ENCODE peak calls at places on chromosomes 13 and 19, in four cellular contexts. One of them, this sample, is unnamed.
A peak's percentile ranks its signal among the peaks of the same experiment; 100 is the strongest.

GRCh38 chr13:110506859-110507566 is 54.5 kb downstream of the RAB20 start:
- DNase-seq in chondrocyte: no peak
- DNase-seq in body of pancreas: peak; percentile 94
- DNase-seq in PC-3: peak; percentile 56
- DNase-seq in this sample: no peak

GRCh38 chr13:29022968-29023367 is 202.8 kb downstream of the MTUS2 start:
- DNase-seq in chondrocyte: no peak
- DNase-seq in body of pancreas: no peak
- DNase-seq in PC-3: no peak
- DNase-seq in this sample: no peak

GRCh38 chr19:55345818-55346724 is 6.4 kb downstream of the KMT5C start:
- DNase-seq in chondrocyte: no peak
- DNase-seq in body of pancreas: peak; percentile 34
- DNase-seq in PC-3: no peak
- DNase-seq in this sample: no peak

GRCh38 chr19:39052846-39053245 is 20.5 kb upstream of the FBXO27 start:
- DNase-seq in chondrocyte: no peak
- DNase-seq in body of pancreas: no peak
- DNase-seq in PC-3: no peak
- DNase-seq in this sample: no peak

GRCh38 chr13:21399741-21400140 is 59.4 kb downstream of the ZDHHC20 start:
- DNase-seq in chondrocyte: no peak
- DNase-seq in body of pancreas: no peak
- DNase-seq in PC-3: peak; percentile 55
- DNase-seq in this sample: no peak

GRCh38 chr13:32246468-32246867 is 68.7 kb downstream of the ZAR1L start:
- DNase-seq in chondrocyte: no peak
- DNase-seq in body of pancreas: peak; percentile 65
- DNase-seq in PC-3: peak; percentile 74
- DNase-seq in this sample: peak; percentile 62

GRCh38 chr19:658916-659839 is 3.8 kb downstream of the RNF126 start:
- DNase-seq in chondrocyte: no peak
- DNase-seq in body of pancreas: peak; percentile 37
- DNase-seq in PC-3: no peak
- DNase-seq in this sample: no peak

GRCh38 chr19:52453324-52454094 is at the start of gene ZNF578:
- DNase-seq in chondrocyte: no peak
- DNase-seq in body of pancreas: peak; percentile 63
- DNase-seq in PC-3: no peak
- DNase-seq in this sample: peak; percentile 1

GRCh38 chr13:84917252-84917878 is 881.9 kb downstream of the SLITRK6 start:
- DNase-seq in chondrocyte: no peak
- DNase-seq in body of pancreas: no peak
- DNase-seq in PC-3: peak; percentile 60
- DNase-seq in this sample: no peak

GRCh38 chr13:20983386-20983785 is 78.0 kb downstream of the LATS2 start:
- DNase-seq in chondrocyte: no peak
- DNase-seq in body of pancreas: no peak
- DNase-seq in PC-3: no peak
- DNase-seq in this sample: no peak

GRCh38 chr13:51478418-51479198 is 25.8 kb upstream of the INTS6 start:
- DNase-seq in chondrocyte: no peak
- DNase-seq in body of pancreas: peak; percentile 14
- DNase-seq in PC-3: no peak
- DNase-seq in this sample: no peak

GRCh38 chr19:21410166-21410565 is 13.2 kb downstream of the ZNF493 start:
- DNase-seq in chondrocyte: no peak
- DNase-seq in body of pancreas: no peak
- DNase-seq in PC-3: no peak
- DNase-seq in this sample: no peak

GRCh38 chr19:47729799-47730520 is 15.4 kb upstream of the NOP53 start:
- DNase-seq in chondrocyte: no peak
- DNase-seq in body of pancreas: peak; percentile 91
- DNase-seq in PC-3: peak; percentile 80
- DNase-seq in this sample: peak; percentile 79

GRCh38 chr13:32905864-32906180 is 110.4 kb upstream of the KL start:
- DNase-seq in chondrocyte: no peak
- DNase-seq in body of pancreas: peak; percentile 15
- DNase-seq in PC-3: no peak
- DNase-seq in this sample: no peak

GRCh38 chr13:113902536-113902935 is 38.7 kb upstream of the GAS6 start:
- DNase-seq in chondrocyte: no peak
- DNase-seq in body of pancreas: no peak
- DNase-seq in PC-3: no peak
- DNase-seq in this sample: no peak

GRCh38 chr13:56457535-56458200 is 683.0 kb upstream of the PRR20A start:
- DNase-seq in chondrocyte: no peak
- DNase-seq in body of pancreas: no peak
- DNase-seq in PC-3: no peak
- DNase-seq in this sample: no peak

GRCh38 chr13:104043184-104043583 is 977.0 kb upstream of the SLC10A2 start:
- DNase-seq in chondrocyte: no peak
- DNase-seq in body of pancreas: no peak
- DNase-seq in PC-3: peak; percentile 20
- DNase-seq in this sample: no peak

GRCh38 chr19:7867092-7867844 is 6.9 kb downstream of the PRR36 start:
- DNase-seq in chondrocyte: no peak
- DNase-seq in body of pancreas: no peak
- DNase-seq in PC-3: no peak
- DNase-seq in this sample: no peak

GRCh38 chr19:48487544-48487943 is 18.4 kb downstream of the CYTH2 start:
- DNase-seq in chondrocyte: no peak
- DNase-seq in body of pancreas: no peak
- DNase-seq in PC-3: peak; percentile 33
- DNase-seq in this sample: no peak

GRCh38 chr13:113769881-113770280 is 10.9 kb downstream of the TMEM255B start:
- DNase-seq in chondrocyte: no peak
- DNase-seq in body of pancreas: no peak
- DNase-seq in PC-3: no peak
- DNase-seq in this sample: no peak

GRCh38 chr19:39148939-39149529 is 23.4 kb downstream of the PAK4 start:
- DNase-seq in chondrocyte: no peak
- DNase-seq in body of pancreas: no peak
- DNase-seq in PC-3: no peak
- DNase-seq in this sample: no peak

GRCh38 chr13:82370306-82370705 is 1512.0 kb downstream of the SLITRK1 start:
- DNase-seq in chondrocyte: no peak
- DNase-seq in body of pancreas: no peak
- DNase-seq in PC-3: peak; percentile 46
- DNase-seq in this sample: no peak

GRCh38 chr13:109769921-109770320 is 16.5 kb downstream of the IRS2 start:
- DNase-seq in chondrocyte: no peak
- DNase-seq in body of pancreas: no peak
- DNase-seq in PC-3: no peak
- DNase-seq in this sample: no peak

GRCh38 chr13:73273276-73273675 is 214.5 kb downstream of the KLF5 start:
- DNase-seq in chondrocyte: no peak
- DNase-seq in body of pancreas: no peak
- DNase-seq in PC-3: no peak
- DNase-seq in this sample: no peak

GRCh38 chr13:95485045-95485517 is 67.4 kb upstream of the CLDN10 start:
- DNase-seq in chondrocyte: no peak
- DNase-seq in body of pancreas: no peak
- DNase-seq in PC-3: peak; percentile 27
- DNase-seq in this sample: no peak

GRCh38 chr13:90171649-90172048 is 1175.8 kb upstream of the MIR17HG start:
- DNase-seq in chondrocyte: no peak
- DNase-seq in body of pancreas: no peak
- DNase-seq in PC-3: no peak
- DNase-seq in this sample: no peak

GRCh38 chr13:23866420-23867026 is 22.7 kb downstream of the MIPEP start:
- DNase-seq in chondrocyte: no peak
- DNase-seq in body of pancreas: no peak
- DNase-seq in PC-3: peak; percentile 8
- DNase-seq in this sample: no peak

GRCh38 chr13:49927755-49928154 is 8.4 kb downstream of the SPRYD7 start:
- DNase-seq in chondrocyte: no peak
- DNase-seq in body of pancreas: no peak
- DNase-seq in PC-3: no peak
- DNase-seq in this sample: no peak

GRCh38 chr19:3983936-3984583 is 1.2 kb downstream of the EEF2 start:
- DNase-seq in chondrocyte: no peak
- DNase-seq in body of pancreas: no peak
- DNase-seq in PC-3: peak; percentile 17
- DNase-seq in this sample: peak; percentile 10

GRCh38 chr13:44048326-44048725 is 168.6 kb downstream of the LACC1 start:
- DNase-seq in chondrocyte: no peak
- DNase-seq in body of pancreas: no peak
- DNase-seq in PC-3: peak; percentile 46
- DNase-seq in this sample: no peak
- TF ChIP-seq CTCF in chondrocyte: peak; percentile 52
- TF ChIP-seq CTCF in body of pancreas: no peak
- TF ChIP-seq CTCF in PC-3: peak; percentile 66
- TF ChIP-seq CTCF in this sample: no peak

GRCh38 chr19:19260417-19260816 is 12.7 kb downstream of the TM6SF2 start:
- DNase-seq in chondrocyte: no peak
- DNase-seq in body of pancreas: no peak
- DNase-seq in PC-3: no peak
- DNase-seq in this sample: no peak
- TF ChIP-seq CTCF in chondrocyte: no peak
- TF ChIP-seq CTCF in body of pancreas: no peak
- TF ChIP-seq CTCF in PC-3: no peak
- TF ChIP-seq CTCF in this sample: no peak

GRCh38 chr19:10568826-10569651 is at the start of gene CDKN2D:
- DNase-seq in chondrocyte: peak; percentile 100
- DNase-seq in body of pancreas: peak; percentile 100
- DNase-seq in PC-3: peak; percentile 100
- DNase-seq in this sample: peak; percentile 100
- TF ChIP-seq CTCF in chondrocyte: peak; percentile 24
- TF ChIP-seq CTCF in body of pancreas: peak; percentile 23
- TF ChIP-seq CTCF in PC-3: no peak
- TF ChIP-seq CTCF in this sample: no peak

GRCh38 chr13:26658491-26658890 is 101.0 kb downstream of the WASF3 start:
- DNase-seq in chondrocyte: no peak
- DNase-seq in body of pancreas: no peak
- DNase-seq in PC-3: no peak
- DNase-seq in this sample: no peak

GRCh38 chr13:26653842-26654241 is 96.4 kb downstream of the WASF3 start:
- DNase-seq in chondrocyte: no peak
- DNase-seq in body of pancreas: no peak
- DNase-seq in PC-3: no peak
- DNase-seq in this sample: no peak

GRCh38 chr13:26658972-26659371 is 101.5 kb downstream of the WASF3 start:
- DNase-seq in chondrocyte: no peak
- DNase-seq in body of pancreas: no peak
- DNase-seq in PC-3: no peak
- DNase-seq in this sample: no peak

GRCh38 chr13:26660185-26660584 is 100.4 kb downstream of the GPR12 start:
- DNase-seq in chondrocyte: no peak
- DNase-seq in body of pancreas: no peak
- DNase-seq in PC-3: no peak
- DNase-seq in this sample: no peak

GRCh38 chr13:26656919-26657318 is 99.4 kb downstream of the WASF3 start:
- DNase-seq in chondrocyte: no peak
- DNase-seq in body of pancreas: no peak
- DNase-seq in PC-3: peak; percentile 41
- DNase-seq in this sample: no peak
- TF ChIP-seq CTCF in chondrocyte: peak; percentile 57
- TF ChIP-seq CTCF in body of pancreas: no peak
- TF ChIP-seq CTCF in PC-3: peak; percentile 45
- TF ChIP-seq CTCF in this sample: no peak

DNA sequence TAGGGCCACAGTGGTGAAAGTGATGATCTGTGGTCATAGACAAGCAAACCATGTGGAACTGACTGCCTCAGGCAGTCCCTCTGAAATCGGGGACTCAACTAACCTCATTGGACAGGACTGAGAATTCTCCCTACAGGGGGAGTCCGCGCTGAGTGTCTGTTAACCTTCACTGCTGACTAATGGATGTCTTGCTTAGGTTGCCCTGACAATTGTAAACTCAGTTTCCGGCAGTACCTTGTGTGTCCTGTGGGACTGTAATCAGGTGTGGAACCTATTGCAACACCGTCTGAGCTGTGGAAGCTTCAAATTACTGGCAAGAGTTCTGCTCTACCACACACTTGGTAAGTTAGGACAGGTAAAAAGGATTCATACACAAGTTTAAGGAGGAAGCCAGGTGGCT is 21.8 kb downstream of the ZNF77 start:
- DNase-seq in chondrocyte: no peak
- DNase-seq in body of pancreas: peak; percentile 78
- DNase-seq in PC-3: peak; percentile 77
- DNase-seq in this sample: no peak
- TF ChIP-seq CTCF in chondrocyte: no peak
- TF ChIP-seq CTCF in body of pancreas: no peak
- TF ChIP-seq CTCF in PC-3: peak; percentile 39
- TF ChIP-seq CTCF in this sample: no peak

DNA sequence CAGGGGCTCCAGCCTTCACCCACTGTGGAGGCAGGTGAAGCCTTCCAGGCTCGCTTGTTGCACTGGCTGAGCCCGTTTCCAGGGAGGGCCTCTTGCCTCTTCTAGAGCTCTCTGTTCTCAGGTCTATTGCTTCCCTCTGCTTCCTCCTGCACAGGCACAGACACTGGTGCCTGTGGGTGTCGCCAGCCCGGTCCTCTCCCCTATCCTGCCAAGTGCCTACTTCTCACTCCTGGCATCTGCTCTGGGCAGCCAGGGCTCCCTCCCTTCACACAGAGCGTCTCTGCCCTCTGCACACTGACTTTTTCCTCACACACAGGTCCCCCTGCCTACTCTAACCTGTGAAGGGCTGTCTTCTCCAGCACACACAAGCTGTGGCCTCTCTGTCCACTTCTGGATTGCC is 60.3 kb downstream of the SLC7A9 start:
- DNase-seq in chondrocyte: no peak
- DNase-seq in body of pancreas: no peak
- DNase-seq in PC-3: no peak
- DNase-seq in this sample: no peak
- TF ChIP-seq CTCF in chondrocyte: no peak
- TF ChIP-seq CTCF in body of pancreas: no peak
- TF ChIP-seq CTCF in PC-3: no peak
- TF ChIP-seq CTCF in this sample: no peak

DNA sequence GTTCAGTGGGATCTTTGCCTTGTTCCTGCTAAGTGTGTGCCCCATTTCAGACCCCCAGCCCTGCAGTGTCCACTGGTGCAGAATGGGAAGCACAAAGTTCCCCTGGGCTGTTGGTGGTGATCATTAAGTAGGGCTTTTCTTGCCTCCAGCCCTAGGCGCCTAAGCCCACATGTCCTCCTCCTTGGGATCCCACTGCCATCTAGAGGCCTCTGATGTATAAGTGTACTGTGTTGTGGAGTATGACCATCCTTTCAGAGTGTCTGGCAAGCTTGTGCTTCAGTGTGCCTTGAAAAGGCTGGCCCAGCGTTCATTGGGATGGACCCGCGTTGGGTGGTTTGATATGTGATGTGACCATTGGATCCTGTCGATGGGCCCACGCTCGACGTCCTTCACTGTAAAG is 71.2 kb downstream of the WASF3 start:
- DNase-seq in chondrocyte: no peak
- DNase-seq in body of pancreas: no peak
- DNase-seq in PC-3: peak; percentile 3
- DNase-seq in this sample: no peak
- TF ChIP-seq CTCF in chondrocyte: peak; percentile 59
- TF ChIP-seq CTCF in body of pancreas: no peak
- TF ChIP-seq CTCF in PC-3: peak; percentile 14
- TF ChIP-seq CTCF in this sample: no peak